ENCODE peak calls at places on chromosome 3, in five cellular contexts. One of them, this sample, is unnamed.

GRCh38 chr3:66487475-66487874 is 13.3 kb downstream of the LRIG1 start:
- DNase-seq in fibroblast of mammary gland: peak; percentile 87
- DNase-seq in DND-41: no peak
- DNase-seq in GM12865: no peak
- DNase-seq in HFF-Myc: no peak
- DNase-seq in this sample: no peak

GRCh38 chr3:183249006-183249718 is 3.9 kb upstream of the B3GNT5 start:
- DNase-seq in fibroblast of mammary gland: no peak
- DNase-seq in DND-41: no peak
- DNase-seq in GM12865: no peak
- DNase-seq in HFF-Myc: no peak
- DNase-seq in this sample: no peak

GRCh38 chr3:167820114-167820865 is 84.8 kb downstream of the SERPINI1 start:
- DNase-seq in fibroblast of mammary gland: no peak
- DNase-seq in DND-41: no peak
- DNase-seq in GM12865: no peak
- DNase-seq in HFF-Myc: no peak
- DNase-seq in this sample: no peak

GRCh38 chr3:123119802-123120201 is 53.0 kb downstream of the PDIA5 start:
- DNase-seq in fibroblast of mammary gland: no peak
- DNase-seq in DND-41: no peak
- DNase-seq in GM12865: no peak
- DNase-seq in HFF-Myc: no peak
- DNase-seq in this sample: peak; percentile 50

GRCh38 chr3:151445283-151446001 is 15.4 kb downstream of the IGSF10 start:
- DNase-seq in fibroblast of mammary gland: peak; percentile 96
- DNase-seq in DND-41: no peak
- DNase-seq in GM12865: peak; percentile 23
- DNase-seq in HFF-Myc: peak; percentile 70
- DNase-seq in this sample: peak; percentile 97

GRCh38 chr3:188473591-188474288 is 319.8 kb downstream of the LPP start:
- DNase-seq in fibroblast of mammary gland: no peak
- DNase-seq in DND-41: no peak
- DNase-seq in GM12865: no peak
- DNase-seq in HFF-Myc: no peak
- DNase-seq in this sample: no peak

GRCh38 chr3:103169289-103169688 is 734.5 kb downstream of the ZPLD1 start:
- DNase-seq in fibroblast of mammary gland: no peak
- DNase-seq in DND-41: no peak
- DNase-seq in GM12865: no peak
- DNase-seq in HFF-Myc: no peak
- DNase-seq in this sample: no peak

GRCh38 chr3:96483781-96484180 is 330.6 kb upstream of the EPHA6 start:
- DNase-seq in fibroblast of mammary gland: no peak
- DNase-seq in DND-41: no peak
- DNase-seq in GM12865: no peak
- DNase-seq in HFF-Myc: no peak
- DNase-seq in this sample: no peak

GRCh38 chr3:38353151-38353550 is 6.6 kb downstream of the XYLB start:
- DNase-seq in fibroblast of mammary gland: peak; percentile 72
- DNase-seq in DND-41: no peak
- DNase-seq in GM12865: no peak
- DNase-seq in HFF-Myc: no peak
- DNase-seq in this sample: peak; percentile 46

GRCh38 chr3:83002869-83003445 is 1241.5 kb upstream of the GBE1 start:
- DNase-seq in fibroblast of mammary gland: no peak
- DNase-seq in DND-41: no peak
- DNase-seq in GM12865: no peak
- DNase-seq in HFF-Myc: no peak
- DNase-seq in this sample: no peak

GRCh38 chr3:82999777-83000176 is 1238.3 kb upstream of the GBE1 start:
- DNase-seq in fibroblast of mammary gland: no peak
- DNase-seq in DND-41: no peak
- DNase-seq in GM12865: no peak
- DNase-seq in HFF-Myc: no peak
- DNase-seq in this sample: no peak

GRCh38 chr3:83003917-83004316 is 1242.5 kb upstream of the GBE1 start:
- DNase-seq in fibroblast of mammary gland: no peak
- DNase-seq in DND-41: peak; percentile 17
- DNase-seq in GM12865: no peak
- DNase-seq in HFF-Myc: no peak
- DNase-seq in this sample: no peak
- H3K4me3 ChIP-seq in fibroblast of mammary gland: no peak overlapping the region
- H3K4me3 ChIP-seq in DND-41: no peak overlapping the region
- H3K4me3 ChIP-seq in GM12865: no peak overlapping the region
- H3K4me3 ChIP-seq in HFF-Myc: no peak overlapping the region
- H3K4me3 ChIP-seq in this sample: no peak overlapping the region

GRCh38 chr3:25592510-25592968 is 72.2 kb downstream of the TOP2B start:
- DNase-seq in fibroblast of mammary gland: peak; percentile 84
- DNase-seq in DND-41: no peak
- DNase-seq in GM12865: no peak
- DNase-seq in HFF-Myc: no peak
- DNase-seq in this sample: peak; percentile 81
- TF ChIP-seq CTCF in fibroblast of mammary gland: peak; percentile 35
- TF ChIP-seq CTCF in DND-41: peak; percentile 15
- TF ChIP-seq CTCF in GM12865: no peak
- TF ChIP-seq CTCF in HFF-Myc: peak; percentile 25
- TF ChIP-seq CTCF in this sample: peak; percentile 42

GRCh38 chr3:178507507-178508442 is 28.5 kb upstream of the KCNMB2 start:
- DNase-seq in fibroblast of mammary gland: no peak
- DNase-seq in DND-41: no peak
- DNase-seq in GM12865: no peak
- DNase-seq in HFF-Myc: no peak
- DNase-seq in this sample: no peak

GRCh38 chr3:178512627-178513026 is 23.6 kb upstream of the KCNMB2 start:
- DNase-seq in fibroblast of mammary gland: no peak
- DNase-seq in DND-41: no peak
- DNase-seq in GM12865: no peak
- DNase-seq in HFF-Myc: no peak
- DNase-seq in this sample: no peak

GRCh38 chr3:178510496-178510895 is 25.7 kb upstream of the KCNMB2 start:
- DNase-seq in fibroblast of mammary gland: no peak
- DNase-seq in DND-41: no peak
- DNase-seq in GM12865: no peak
- DNase-seq in HFF-Myc: no peak
- DNase-seq in this sample: no peak

GRCh38 chr3:178505832-178506231 is 30.4 kb upstream of the KCNMB2 start:
- DNase-seq in fibroblast of mammary gland: no peak
- DNase-seq in DND-41: no peak
- DNase-seq in GM12865: no peak
- DNase-seq in HFF-Myc: no peak
- DNase-seq in this sample: no peak

GRCh38 chr3:178508443-178508825 is 27.8 kb upstream of the KCNMB2 start:
- DNase-seq in fibroblast of mammary gland: no peak
- DNase-seq in DND-41: no peak
- DNase-seq in GM12865: no peak
- DNase-seq in HFF-Myc: no peak
- DNase-seq in this sample: no peak
- H3K4me3 ChIP-seq in fibroblast of mammary gland: no peak overlapping the region
- H3K4me3 ChIP-seq in DND-41: no peak overlapping the region
- H3K4me3 ChIP-seq in GM12865: no peak overlapping the region
- H3K4me3 ChIP-seq in HFF-Myc: no peak overlapping the region
- H3K4me3 ChIP-seq in this sample: no peak overlapping the region

GRCh38 chr3:112623717-112624116 is 17.2 kb downstream of the CCDC80 start:
- DNase-seq in fibroblast of mammary gland: no peak
- DNase-seq in DND-41: no peak
- DNase-seq in GM12865: no peak
- DNase-seq in HFF-Myc: no peak
- DNase-seq in this sample: no peak
- TF ChIP-seq CTCF in fibroblast of mammary gland: no peak
- TF ChIP-seq CTCF in DND-41: no peak
- TF ChIP-seq CTCF in GM12865: no peak
- TF ChIP-seq CTCF in HFF-Myc: no peak
- TF ChIP-seq CTCF in this sample: no peak

DNA sequence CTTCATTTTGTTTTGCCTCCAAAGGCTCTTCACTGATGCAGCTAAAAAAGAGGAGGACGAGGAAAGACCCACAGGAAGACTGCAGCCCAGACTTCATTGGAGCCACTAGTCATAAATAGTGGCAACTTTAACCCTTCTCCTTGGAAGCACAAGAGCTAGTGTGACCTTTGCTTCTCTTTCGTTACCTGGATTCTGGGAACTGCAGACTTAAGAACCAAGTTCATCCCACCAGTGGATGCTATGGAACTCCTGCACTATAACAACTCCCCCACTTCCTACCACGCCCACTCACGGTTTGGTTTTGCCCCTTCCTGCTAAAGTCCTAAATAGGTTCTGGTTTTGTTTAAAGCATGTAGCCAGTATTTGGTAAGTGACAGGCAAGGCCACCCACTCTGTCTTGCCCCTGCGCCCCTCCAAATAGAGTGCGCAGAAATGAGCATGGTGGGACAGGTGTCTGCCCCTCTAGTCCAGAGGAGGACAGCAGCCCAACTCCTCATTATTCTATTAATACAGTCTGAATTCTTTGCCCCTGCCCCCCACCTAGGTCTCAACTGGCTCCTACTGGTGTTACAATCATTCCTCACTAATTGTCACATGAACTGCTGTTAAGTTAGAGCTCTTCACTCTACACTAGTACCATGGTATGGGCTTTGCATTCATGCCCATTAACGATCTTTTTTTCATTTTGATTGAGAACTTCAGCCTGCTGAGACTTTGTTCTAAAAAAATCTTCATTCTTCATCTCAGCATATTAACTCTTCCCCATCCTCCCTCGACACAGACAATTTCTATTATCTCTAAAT is 504.6 kb downstream of the FOXP1 start:
- DNase-seq in fibroblast of mammary gland: no peak
- DNase-seq in DND-41: no peak
- DNase-seq in GM12865: no peak
- DNase-seq in HFF-Myc: no peak
- DNase-seq in this sample: no peak
- H3K4me3 ChIP-seq in fibroblast of mammary gland: no peak overlapping the region
- H3K4me3 ChIP-seq in DND-41: no peak overlapping the region
- H3K4me3 ChIP-seq in GM12865: no peak overlapping the region
- H3K4me3 ChIP-seq in HFF-Myc: no peak overlapping the region
- H3K4me3 ChIP-seq in this sample: no peak overlapping the region

GRCh38 chr3:169060037-169060436 is 603.5 kb downstream of the MECOM start:
- DNase-seq in fibroblast of mammary gland: no peak
- DNase-seq in DND-41: no peak
- DNase-seq in GM12865: no peak
- DNase-seq in HFF-Myc: no peak
- DNase-seq in this sample: peak; percentile 20
- TF ChIP-seq CTCF in fibroblast of mammary gland: peak; percentile 28
- TF ChIP-seq CTCF in DND-41: no peak
- TF ChIP-seq CTCF in GM12865: no peak
- TF ChIP-seq CTCF in HFF-Myc: no peak
- TF ChIP-seq CTCF in this sample: peak; percentile 22